ENCODE peak calls at places on chromosomes 4 and X, in four cellular contexts. D, Z, R and V are unnamed samples.
A peak's percentile ranks its signal among the peaks of the same experiment; 100 is the strongest.

GRCh38 chr4:65399131-65399530 is 271.2 kb downstream of the EPHA5 start:
- DNase-seq in R (no peak), Z (no peak), D (no peak), V (no peak)

GRCh38 chr4:22522706-22523501 is 7.0 kb upstream of the ADGRA3 start:
- DNase-seq in Z (no peak), D (no peak), R (no peak), V (no peak)

GRCh38 chrX:143082537-143082936 is 56.8 kb downstream of the SPANXN4 start:
- DNase-seq in R (no peak), D (no peak), Z (no peak), V (no peak)

GRCh38 chrX:123773258-123773978 is 40.6 kb upstream of the THOC2 start:
- DNase-seq in D (no peak), R (no peak), Z (no peak), V (no peak)

GRCh38 chrX:43224496-43224895 is 431.6 kb upstream of the MAOA start:
- DNase-seq in D (no peak), R (no peak), Z (no peak), V (no peak)

GRCh38 chrX:46690818-46691217 is 68.1 kb downstream of the SLC9A7 start:
- DNase-seq in R (no peak), Z (no peak), D (no peak), V (no peak)

GRCh38 chr4:48906283-48907173 is at the start of gene OCIAD2:
- DNase-seq in R (no peak), D (peak; percentile 77), Z (peak; percentile 64), V (no peak)

GRCh38 chrX:10833299-10834169 is 213.1 kb upstream of the MID1 start:
- DNase-seq in Z (no peak), D (peak; percentile 29), R (peak; percentile 27), V (peak; percentile 10)

GRCh38 chr4:17115546-17115945 is 217.1 kb upstream of the LDB2 start:
- DNase-seq in R (no peak), Z (no peak), D (no peak), V (no peak)

GRCh38 chr4:165347647-165348569 is 20.4 kb downstream of the MSMO1 start:
- DNase-seq in D (no peak), Z (no peak), R (no peak), V (no peak)

GRCh38 chr4:54784188-54784671 is 126.5 kb downstream of the KIT start:
- DNase-seq in Z (no peak), D (no peak), R (peak; percentile 59), V (no peak)

GRCh38 chr4:1627417-1628313 is 56.4 kb downstream of the FAM53A start:
- DNase-seq in R (no peak), Z (no peak), D (no peak), V (no peak)

GRCh38 chr4:176150283-176150682 is 45.1 kb downstream of the SPATA4 start:
- DNase-seq in Z (no peak), D (no peak), R (peak; percentile 2), V (peak; percentile 5)

GRCh38 chr4:185256444-185256843 is 47.0 kb downstream of the SNX25 start:
- DNase-seq in R (peak; percentile 66), D (no peak), Z (no peak), V (no peak)

GRCh38 chr4:111632752-111633151 is 512.5 kb upstream of the FAM241A start:
- DNase-seq in D (no peak), R (no peak), Z (no peak), V (no peak)

GRCh38 chr4:101279377-101279871 is 67.9 kb downstream of the PPP3CA start:
- DNase-seq in Z (no peak), R (peak; percentile 6), D (no peak), V (no peak)

GRCh38 chr4:119861731-119862130 is 204.9 kb downstream of the MAD2L1 start:
- DNase-seq in D (no peak), Z (no peak), R (no peak), V (no peak)

GRCh38 chr4:94454405-94454804 is 2.7 kb downstream of the PDLIM5 start:
- DNase-seq in D (no peak), R (no peak), Z (no peak), V (no peak)

GRCh38 chr4:81682492-81682891 is 210.8 kb upstream of the RASGEF1B start:
- DNase-seq in D (no peak), R (no peak), Z (no peak), V (no peak)

GRCh38 chrX:49202022-49202421 is 2.0 kb upstream of the SYP start:
- DNase-seq in Z (no peak), R (no peak), D (no peak), V (no peak)

GRCh38 chr4:188005561-188005960 is 10.0 kb downstream of the ZFP42 start:
- DNase-seq in Z (no peak), D (no peak), R (no peak), V (no peak)

GRCh38 chrX:48465336-48465933 is 4.6 kb downstream of the SLC38A5 start:
- DNase-seq in D (no peak), R (no peak), Z (no peak), V (no peak)

GRCh38 chr4:36206012-36206411 is 38.3 kb downstream of the ARAP2 start:
- DNase-seq in R (no peak), D (no peak), Z (no peak), V (no peak)

DNA sequence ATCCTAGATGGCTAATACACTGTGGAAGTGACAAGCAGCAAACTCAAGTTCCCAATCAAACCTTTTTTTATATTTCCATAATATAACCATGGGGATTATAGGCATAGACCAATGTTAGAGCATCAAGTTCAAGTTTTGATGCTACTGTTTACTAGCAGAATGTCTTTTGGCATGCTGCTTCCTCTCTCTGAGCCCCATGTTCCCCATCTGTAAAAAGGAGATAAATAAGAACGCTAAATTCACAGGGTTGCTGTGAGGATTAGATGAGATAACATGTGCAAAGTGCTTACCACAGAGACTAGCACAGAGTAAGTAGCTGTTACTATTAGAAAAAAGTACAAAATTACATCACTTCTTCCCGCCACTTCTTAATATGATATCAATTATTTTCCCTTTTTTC is 18.0 kb downstream of the MBNL3 start:
- DNase-seq in Z (no peak), R (peak; percentile 4), D (no peak), V (no peak)
- TF ChIP-seq HMGXB4 in Z (no peak), R (no peak), D (no peak), V (no peak)

DNA sequence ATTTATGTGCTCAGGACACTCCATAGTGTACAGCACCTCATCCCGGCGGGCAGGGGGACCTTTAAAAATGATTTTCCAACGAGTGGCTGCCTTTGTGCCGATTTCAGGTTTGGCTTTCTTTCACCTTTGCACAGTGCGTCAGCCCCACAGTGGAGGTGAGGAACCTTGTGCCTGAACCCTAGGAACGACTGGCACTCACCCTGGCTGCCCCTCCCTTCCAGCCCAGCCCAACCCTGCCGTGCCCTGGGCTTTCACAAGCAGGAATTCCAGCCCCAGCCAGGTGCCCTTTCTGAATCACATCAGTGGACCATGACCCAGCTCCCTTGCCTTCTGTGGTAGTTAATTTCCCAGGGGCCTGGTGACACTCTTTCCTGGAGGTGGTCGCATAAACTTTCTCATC is 1.3 kb downstream of the TMEM164 start:
- DNase-seq in Z (no peak), R (no peak), D (peak; percentile 14), V (peak; percentile 9)
- TF ChIP-seq HMGXB4 in Z (no peak), R (no peak), D (no peak), V (no peak)

GRCh38 chr4:7679431-7679830 is 244.7 kb upstream of the PSAPL1 start:
- DNase-seq in Z (no peak), R (no peak), D (no peak), V (no peak)

GRCh38 chr4:7677086-7677485 is 242.4 kb upstream of the PSAPL1 start:
- DNase-seq in D (no peak), Z (no peak), R (no peak), V (no peak)

GRCh38 chr4:7680106-7680505 is 245.4 kb upstream of the PSAPL1 start:
- DNase-seq in Z (no peak), D (no peak), R (no peak), V (no peak)

GRCh38 chr4:7677799-7678301 is 243.1 kb upstream of the PSAPL1 start:
- DNase-seq in Z (no peak), R (no peak), D (no peak), V (no peak)

DNA sequence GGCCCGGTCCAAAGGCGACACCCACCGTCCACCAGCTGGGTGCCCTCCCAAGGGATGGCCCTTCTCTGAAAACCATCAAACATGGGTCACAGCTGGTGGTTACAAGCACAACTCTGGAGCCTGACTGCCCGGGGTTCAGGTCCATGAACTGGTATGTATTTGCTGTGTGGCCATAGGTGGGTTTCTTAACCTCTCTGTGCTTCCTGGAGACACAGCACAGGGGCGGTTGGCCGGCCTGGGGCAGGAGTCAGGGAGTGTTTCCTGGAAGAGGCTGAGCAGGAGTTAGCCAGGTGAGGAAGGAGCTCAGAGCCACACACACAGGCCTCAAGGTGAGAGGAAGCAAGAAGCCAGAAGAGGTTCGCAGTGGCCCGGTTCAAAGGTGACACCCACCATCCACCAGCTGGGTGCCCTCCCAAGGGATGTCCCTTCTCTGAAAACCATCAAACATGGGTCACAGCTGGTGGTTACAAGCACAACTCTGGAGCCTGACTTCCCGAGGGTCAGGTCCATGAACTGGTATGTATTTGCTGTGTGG is 243.7 kb upstream of the PSAPL1 start:
- DNase-seq in R (no peak), D (no peak), Z (no peak), V (no peak)
- TF ChIP-seq HMGXB4 in R (no peak), D (no peak), Z (no peak), V (no peak)

DNA sequence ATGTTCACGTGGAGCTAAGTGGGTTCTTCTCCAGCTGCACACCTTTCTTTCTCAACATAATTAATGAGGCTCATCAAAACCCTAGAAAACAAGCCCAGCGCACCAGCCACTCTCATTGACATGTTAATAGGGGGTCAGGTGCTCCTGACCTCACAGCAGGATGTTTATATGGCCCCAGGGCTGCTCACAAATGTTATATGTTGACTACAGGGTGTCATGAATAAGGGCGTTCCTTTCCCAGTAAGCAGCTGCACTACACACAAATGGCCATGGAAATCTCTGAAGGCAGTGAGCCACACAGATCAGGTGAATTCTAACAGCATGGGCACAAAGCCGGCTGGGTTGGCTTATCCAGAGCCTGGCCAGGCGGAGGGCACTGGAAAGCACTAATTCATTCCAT is 209.8 kb downstream of the MGST2 start:
- DNase-seq in Z (no peak), R (no peak), D (peak; percentile 65), V (no peak)
- TF ChIP-seq HMGXB4 in Z (no peak), R (no peak), D (no peak), V (no peak)

GRCh38 chrX:155048997-155049619 is 21.8 kb downstream of the CMC4 start:
- DNase-seq in D (peak; percentile 64), Z (peak; percentile 27), R (peak; percentile 80), V (peak; percentile 35)
- TF ChIP-seq HMGXB4 in D (no peak), Z (no peak), R (no peak), V (no peak)

GRCh38 chrX:116298956-116299355 is 128.4 kb downstream of the AGTR2 start:
- DNase-seq in R (no peak), Z (no peak), D (no peak), V (no peak)
- TF ChIP-seq HMGXB4 in R (no peak), Z (no peak), D (no peak), V (no peak)

GRCh38 chr4:102599455-102599854 is 98.3 kb downstream of the NFKB1 start:
- DNase-seq in D (no peak), R (no peak), Z (no peak), V (no peak)
- TF ChIP-seq HMGXB4 in D (no peak), R (no peak), Z (no peak), V (no peak)

DNA sequence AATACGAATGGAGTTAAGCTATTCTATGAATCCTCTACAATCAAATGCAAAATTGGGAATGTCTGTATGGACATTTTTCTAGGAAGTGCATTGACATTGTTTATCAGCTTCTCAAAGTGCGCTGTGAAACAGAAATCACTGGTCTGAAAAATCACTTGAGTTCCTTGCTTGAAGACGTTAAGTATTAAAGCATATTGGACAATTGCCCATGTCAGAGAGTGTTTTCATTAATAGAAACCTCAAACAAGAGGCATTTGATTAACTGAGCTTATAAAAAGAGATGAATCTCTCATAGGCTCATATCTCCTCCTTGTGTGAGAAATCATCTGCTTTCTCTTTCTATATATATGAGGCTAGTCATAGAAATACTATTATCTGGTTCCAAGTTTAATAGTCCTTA is 692.1 kb upstream of the POU3F4 start:
- DNase-seq in R (no peak), D (no peak), Z (no peak), V (no peak)
- TF ChIP-seq HMGXB4 in R (no peak), D (no peak), Z (no peak), V (no peak)